ENCODE peak calls at places on chromosomes 5 and 9, in four cellular contexts. L is germinal center, V is heart left ventricle, D is neuronal stem cell. R is an unnamed sample.

GRCh38 chr9:35114921-35115341 is 731 bp downstream of the ATOSB start:
- DNase-seq in L (peak; percentile 44), V (peak; percentile 80), D (peak; percentile 49), R (no peak)

GRCh38 chr9:36327903-36328302 is 69.7 kb upstream of the GNE start:
- DNase-seq in L (no peak), V (no peak), D (no peak), R (no peak)

GRCh38 chr9:130728721-130729120 is 35.1 kb downstream of the EXOSC2 start:
- DNase-seq in L (no peak), V (no peak), D (no peak), R (no peak)

GRCh38 chr5:170223906-170224305 is 8.9 kb upstream of the C5orf58 start:
- DNase-seq in L (no peak), V (no peak), D (no peak), R (no peak)

GRCh38 chr5:147310059-147310704 is 75.4 kb downstream of the STK32A start:
- DNase-seq in L (no peak), V (no peak), D (no peak), R (no peak)

GRCh38 chr5:59569608-59570334 is 323.8 kb downstream of the PDE4D start:
- DNase-seq in L (no peak), V (no peak), D (no peak), R (no peak)

GRCh38 chr5:159051431-159052281 is 48.1 kb downstream of the EBF1 start:
- DNase-seq in L (peak; percentile 47), V (peak; percentile 78), D (no peak), R (no peak)

GRCh38 chr5:52827815-52828214 is 40.1 kb downstream of the ITGA1 start:
- DNase-seq in L (no peak), V (no peak), D (no peak), R (no peak)

GRCh38 chr9:31334837-31335528 is 1049.5 kb upstream of the ACO1 start:
- DNase-seq in L (no peak), V (no peak), D (no peak), R (no peak)

GRCh38 chr9:114261026-114261425 is 61.9 kb upstream of the ORM1 start:
- DNase-seq in L (no peak), V (no peak), D (no peak), R (no peak)

GRCh38 chr9:35553670-35554543 is 51.2 kb upstream of the TESK1 start:
- DNase-seq in L (peak; percentile 30), V (peak; percentile 75), D (peak; percentile 65), R (peak; percentile 42)

GRCh38 chr5:178428341-178429155 is 161.6 kb downstream of the COL23A1 start:
- DNase-seq in L (no peak), V (peak; percentile 61), D (no peak), R (no peak)

GRCh38 chr9:92610470-92611420 is 59.2 kb downstream of the IPPK start:
- DNase-seq in L (no peak), V (peak; percentile 74), D (no peak), R (no peak)

GRCh38 chr5:58156354-58156753 is 303.5 kb downstream of the PLK2 start:
- DNase-seq in L (no peak), V (peak; percentile 34), D (no peak), R (no peak)

GRCh38 chr5:129361441-129362025 is 98.6 kb upstream of the ADAMTS19 start:
- DNase-seq in L (no peak), V (no peak), D (no peak), R (no peak)

GRCh38 chr5:73963021-73963420 is 337.0 kb downstream of the ARHGEF28 start:
- DNase-seq in L (no peak), V (no peak), D (no peak), R (no peak)

GRCh38 chr5:144332265-144332664 is 161.6 kb downstream of the KCTD16 start:
- DNase-seq in L (peak; percentile 14), V (no peak), D (no peak), R (no peak)

GRCh38 chr9:107627771-107628170 is 138.2 kb upstream of the KLF4 start:
- DNase-seq in L (no peak), V (no peak), D (no peak), R (no peak)

GRCh38 chr5:62590396-62590795 is 11.8 kb downstream of the LRRC70 start:
- DNase-seq in L (no peak), V (no peak), D (no peak), R (no peak)

GRCh38 chr5:34929150-34929719 is at the start of gene DNAJC21:
- DNase-seq in L (peak; percentile 98), V (peak; percentile 99), D (peak; percentile 97), R (peak; percentile 95)

GRCh38 chr9:6567140-6567591 is 78.4 kb downstream of the GLDC start:
- DNase-seq in L (no peak), V (no peak), D (no peak), R (no peak)

GRCh38 chr5:126777257-126777973 is 479 bp downstream of the LMNB1 start:
- DNase-seq in L (peak; percentile 51), V (peak; percentile 35), D (peak; percentile 51), R (no peak)

GRCh38 chr5:58759745-58760144 is 176.9 kb downstream of the RAB3C start:
- DNase-seq in L (peak; percentile 6), V (no peak), D (no peak), R (peak; percentile 9)

GRCh38 chr5:28344803-28345433 is 1306.5 kb upstream of the CDH9 start:
- DNase-seq in L (no peak), V (no peak), D (peak; percentile 49), R (no peak)

GRCh38 chr5:5383461-5383860 is 39.0 kb upstream of the ICE1 start:
- DNase-seq in L (no peak), V (no peak), D (no peak), R (no peak)

GRCh38 chr5:150895431-150896428 is 9.1 kb downstream of the ZNF300 start:
- DNase-seq in L (no peak), V (no peak), D (no peak), R (no peak)

GRCh38 chr9:70412678-70413426 is 1.6 kb downstream of the KLF9 start:
- DNase-seq in L (peak; percentile 23), V (peak; percentile 92), D (no peak), R (peak; percentile 9)

GRCh38 chr5:54902817-54903473 is 82.4 kb downstream of the ESM1 start:
- DNase-seq in L (no peak), V (no peak), D (no peak), R (peak; percentile 22)

GRCh38 chr9:78278177-78278777 is 18.6 kb upstream of the PSAT1 start:
- DNase-seq in L (no peak), V (no peak), D (no peak), R (no peak)

GRCh38 chr9:134355561-134356278 is 29.5 kb downstream of the RXRA start:
- DNase-seq in L (no peak), V (no peak), D (no peak), R (no peak)

GRCh38 chr5:141771031-141771430 is 89.0 kb upstream of the ARAP3 start:
- DNase-seq in L (no peak), V (no peak), D (no peak), R (no peak)

GRCh38 chr5:176731506-176732192 is 78.7 kb upstream of the UNC5A start:
- DNase-seq in L (no peak), V (no peak), D (no peak), R (no peak)

GRCh38 chr9:135520916-135521607 is at the start of gene LCN1:
- DNase-seq in L (no peak), V (no peak), D (no peak), R (no peak)

GRCh38 chr5:66987949-66988838 is 208.4 kb downstream of the CD180 start:
- DNase-seq in L (peak; percentile 21), V (no peak), D (no peak), R (no peak)

GRCh38 chr5:9046756-9047481 is 499.0 kb downstream of the SEMA5A start:
- DNase-seq in L (no peak), V (no peak), D (no peak), R (no peak)